ENCODE peak calls at places on chromosome 15, in five cellular contexts. One of them, this sample, is unnamed.

GRCh38 chr15:35827156-35827555 is 281.2 kb upstream of the DPH6 start:
- DNase-seq in GM12878: no peak
- DNase-seq in H1: no peak
- DNase-seq in HepG2: no peak
- DNase-seq in K562: no peak
- DNase-seq in this sample: no peak

GRCh38 chr15:25230442-25230841 is 208.4 kb downstream of the UBE3A start:
- DNase-seq in GM12878: no peak
- DNase-seq in H1: no peak
- DNase-seq in HepG2: no peak
- DNase-seq in K562: no peak
- DNase-seq in this sample: no peak

GRCh38 chr15:91235376-91235775 is 135.3 kb downstream of the SV2B start:
- DNase-seq in GM12878: no peak
- DNase-seq in H1: no peak
- DNase-seq in HepG2: no peak
- DNase-seq in K562: no peak
- DNase-seq in this sample: no peak

GRCh38 chr15:38844683-38845195 is 280.1 kb upstream of the RASGRP1 start:
- DNase-seq in GM12878: no peak
- DNase-seq in H1: no peak
- DNase-seq in HepG2: no peak
- DNase-seq in K562: no peak
- DNase-seq in this sample: no peak

GRCh38 chr15:94584833-94585244 is 353.5 kb downstream of the MCTP2 start:
- DNase-seq in GM12878: peak
- DNase-seq in H1: no peak
- DNase-seq in HepG2: no peak
- DNase-seq in K562: no peak
- DNase-seq in this sample: no peak

GRCh38 chr15:31488437-31489204 is 162.0 kb downstream of the KLF13 start:
- DNase-seq in GM12878: peak
- DNase-seq in H1: peak
- DNase-seq in HepG2: peak
- DNase-seq in K562: peak
- DNase-seq in this sample: peak

GRCh38 chr15:31352911-31353811 is 26.5 kb downstream of the KLF13 start:
- DNase-seq in GM12878: peak
- DNase-seq in H1: no peak
- DNase-seq in HepG2: no peak
- DNase-seq in K562: peak
- DNase-seq in this sample: no peak

GRCh38 chr15:34732430-34732829 is 22.4 kb downstream of the GJD2 start:
- DNase-seq in GM12878: no peak
- DNase-seq in H1: no peak
- DNase-seq in HepG2: no peak
- DNase-seq in K562: no peak
- DNase-seq in this sample: no peak

GRCh38 chr15:57245130-57245529 is 131.2 kb upstream of the CGNL1 start:
- DNase-seq in GM12878: no peak
- DNase-seq in H1: no peak
- DNase-seq in HepG2: no peak
- DNase-seq in K562: no peak
- DNase-seq in this sample: no peak

GRCh38 chr15:101652783-101653430 is 726 bp upstream of the TM2D3 start:
- DNase-seq in GM12878: no peak
- DNase-seq in H1: no peak
- DNase-seq in HepG2: no peak
- DNase-seq in K562: peak
- DNase-seq in this sample: no peak

GRCh38 chr15:72733941-72734738 is 48.1 kb downstream of the BBS4 start:
- DNase-seq in GM12878: no peak
- DNase-seq in H1: no peak
- DNase-seq in HepG2: no peak
- DNase-seq in K562: no peak
- DNase-seq in this sample: no peak

GRCh38 chr15:31206386-31207174 is 105.1 kb upstream of the TRPM1 start:
- DNase-seq in GM12878: no peak
- DNase-seq in H1: no peak
- DNase-seq in HepG2: no peak
- DNase-seq in K562: no peak
- DNase-seq in this sample: no peak

GRCh38 chr15:44705981-44706380 is 5.1 kb downstream of the PATL2 start:
- DNase-seq in GM12878: no peak
- DNase-seq in H1: no peak
- DNase-seq in HepG2: no peak
- DNase-seq in K562: no peak
- DNase-seq in this sample: no peak

GRCh38 chr15:89611317-89611716 is 36.0 kb downstream of the TICRR start:
- DNase-seq in GM12878: no peak
- DNase-seq in H1: no peak
- DNase-seq in HepG2: no peak
- DNase-seq in K562: no peak
- DNase-seq in this sample: no peak

GRCh38 chr15:98823012-98823458 is 174.7 kb downstream of the IGF1R start:
- DNase-seq in GM12878: peak
- DNase-seq in H1: peak
- DNase-seq in HepG2: no peak
- DNase-seq in K562: no peak
- DNase-seq in this sample: no peak

GRCh38 chr15:98721166-98721565 is 72.8 kb downstream of the IGF1R start:
- DNase-seq in GM12878: no peak
- DNase-seq in H1: no peak
- DNase-seq in HepG2: no peak
- DNase-seq in K562: no peak
- DNase-seq in this sample: no peak

GRCh38 chr15:81023483-81024264 is 23.0 kb downstream of the TLNRD1 start:
- DNase-seq in GM12878: peak
- DNase-seq in H1: no peak
- DNase-seq in HepG2: no peak
- DNase-seq in K562: no peak
- DNase-seq in this sample: no peak

GRCh38 chr15:38216763-38217162 is 35.9 kb upstream of the SPRED1 start:
- DNase-seq in GM12878: no peak
- DNase-seq in H1: no peak
- DNase-seq in HepG2: peak
- DNase-seq in K562: no peak
- DNase-seq in this sample: no peak

GRCh38 chr15:68261241-68261640 is 16.3 kb upstream of the FEM1B start:
- DNase-seq in GM12878: no peak
- DNase-seq in H1: no peak
- DNase-seq in HepG2: no peak
- DNase-seq in K562: no peak
- DNase-seq in this sample: no peak

GRCh38 chr15:90214553-90215205 is 13.5 kb downstream of the SEMA4B start:
- DNase-seq in GM12878: no peak
- DNase-seq in H1: no peak
- DNase-seq in HepG2: no peak
- DNase-seq in K562: no peak
- DNase-seq in this sample: no peak

GRCh38 chr15:68789921-68790575 is 30.6 kb downstream of the ANP32A start:
- DNase-seq in GM12878: no peak
- DNase-seq in H1: no peak
- DNase-seq in HepG2: no peak
- DNase-seq in K562: no peak
- DNase-seq in this sample: no peak

GRCh38 chr15:43777293-43777819 is 590 bp upstream of the ELL3 start:
- DNase-seq in GM12878: peak
- DNase-seq in H1: no peak
- DNase-seq in HepG2: peak
- DNase-seq in K562: no peak
- DNase-seq in this sample: peak

GRCh38 chr15:101213570-101213969 is 38.3 kb downstream of the CHSY1 start:
- DNase-seq in GM12878: no peak
- DNase-seq in H1: no peak
- DNase-seq in HepG2: no peak
- DNase-seq in K562: no peak
- DNase-seq in this sample: no peak

GRCh38 chr15:78914027-78914764 is 30.6 kb downstream of the CTSH start:
- DNase-seq in GM12878: no peak
- DNase-seq in H1: no peak
- DNase-seq in HepG2: peak
- DNase-seq in K562: no peak
- DNase-seq in this sample: no peak

GRCh38 chr15:52392008-52392687 is 96.5 kb upstream of the MYO5C start:
- DNase-seq in GM12878: no peak
- DNase-seq in H1: peak
- DNase-seq in HepG2: no peak
- DNase-seq in K562: no peak
- DNase-seq in this sample: no peak

GRCh38 chr15:49435201-49435600 is 12.2 kb downstream of the FGF7 start:
- DNase-seq in GM12878: no peak
- DNase-seq in H1: no peak
- DNase-seq in HepG2: no peak
- DNase-seq in K562: no peak
- DNase-seq in this sample: no peak

GRCh38 chr15:37109952-37110630 is 9.7 kb upstream of the MEIS2 start:
- DNase-seq in GM12878: no peak
- DNase-seq in H1: no peak
- DNase-seq in HepG2: no peak
- DNase-seq in K562: no peak
- DNase-seq in this sample: no peak

GRCh38 chr15:29045717-29046116 is 159.9 kb downstream of the APBA2 start:
- DNase-seq in GM12878: no peak
- DNase-seq in H1: no peak
- DNase-seq in HepG2: no peak
- DNase-seq in K562: no peak
- DNase-seq in this sample: no peak

GRCh38 chr15:99911824-99912223 is 178.6 kb upstream of the LYSMD4 start:
- DNase-seq in GM12878: no peak
- DNase-seq in H1: no peak
- DNase-seq in HepG2: no peak
- DNase-seq in K562: no peak
- DNase-seq in this sample: no peak

GRCh38 chr15:27592036-27592725 is 506.9 kb downstream of the OCA2 start:
- DNase-seq in GM12878: no peak
- DNase-seq in H1: no peak
- DNase-seq in HepG2: no peak
- DNase-seq in K562: no peak
- DNase-seq in this sample: no peak

GRCh38 chr15:92393287-92393993 is at the start of gene ST8SIA2:
- DNase-seq in GM12878: no peak
- DNase-seq in H1: no peak
- DNase-seq in HepG2: no peak
- DNase-seq in K562: no peak
- DNase-seq in this sample: no peak
- TF ChIP-seq EZH2 in GM12878: no peak
- TF ChIP-seq EZH2 in H1: no peak
- TF ChIP-seq EZH2 in HepG2: no peak
- TF ChIP-seq EZH2 in K562: no peak
- TF ChIP-seq EZH2 in this sample: no peak

DNA sequence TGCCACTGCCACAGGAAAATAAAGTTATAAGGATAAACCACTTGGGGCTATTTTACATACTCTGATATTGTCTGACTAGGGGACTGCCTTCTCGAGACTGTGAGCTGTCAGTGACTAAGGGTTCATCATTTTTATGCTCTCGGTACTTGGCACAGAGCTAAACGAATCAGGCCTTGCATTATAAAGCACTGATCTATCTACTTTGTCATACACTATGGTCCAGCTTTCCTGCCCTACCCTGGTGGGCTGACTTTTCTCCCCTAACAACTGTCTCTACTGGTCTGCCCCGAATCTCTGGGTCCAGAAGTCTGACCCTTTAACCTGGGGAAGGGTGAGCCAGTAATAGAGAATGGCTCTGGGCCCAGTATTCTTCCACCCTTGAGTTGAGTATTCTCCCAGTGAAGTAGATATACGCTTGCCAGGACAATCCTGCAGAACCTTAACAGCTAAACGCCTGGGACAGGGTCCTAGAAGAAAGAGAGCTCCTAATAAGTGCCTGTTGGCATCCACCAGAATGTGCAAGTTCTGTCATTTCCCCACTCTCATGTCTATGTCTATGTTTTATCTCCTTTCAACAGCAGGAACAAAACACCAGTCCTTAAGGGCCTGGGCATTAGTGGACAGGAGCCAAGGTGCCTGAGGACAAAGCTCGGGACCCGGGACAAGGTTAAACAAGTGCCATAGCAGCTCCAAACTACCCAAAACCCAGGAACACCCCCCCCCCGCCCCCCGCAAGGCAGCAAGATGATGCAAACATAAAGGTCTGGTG is 1.3 kb downstream of the LARP6 start:
- DNase-seq in GM12878: no peak
- DNase-seq in H1: no peak
- DNase-seq in HepG2: no peak
- DNase-seq in K562: no peak
- DNase-seq in this sample: no peak
- H3K9ac ChIP-seq in GM12878: peak
- H3K9ac ChIP-seq in H1: no peak
- H3K9ac ChIP-seq in HepG2: peak
- H3K9ac ChIP-seq in K562: no peak
- H3K9ac ChIP-seq in this sample: peak

GRCh38 chr15:33656090-33656670 is 312.1 kb upstream of the CHRM5 start:
- DNase-seq in GM12878: no peak
- DNase-seq in H1: no peak
- DNase-seq in HepG2: no peak
- DNase-seq in K562: no peak
- DNase-seq in this sample: no peak
- TF ChIP-seq SP1 in GM12878: no peak
- TF ChIP-seq SP1 in H1: no peak
- TF ChIP-seq SP1 in HepG2: no peak
- TF ChIP-seq SP1 in K562: no peak
- TF ChIP-seq SP1 in this sample: no peak

GRCh38 chr15:73753250-73754130 is at the start of gene INSYN1:
- DNase-seq in GM12878: no peak
- DNase-seq in H1: peak
- DNase-seq in HepG2: no peak
- DNase-seq in K562: no peak
- DNase-seq in this sample: no peak
- TF ChIP-seq EZH2 in GM12878: no peak
- TF ChIP-seq EZH2 in H1: peak
- TF ChIP-seq EZH2 in HepG2: peak
- TF ChIP-seq EZH2 in K562: no peak
- TF ChIP-seq EZH2 in this sample: no peak

GRCh38 chr15:63076136-63077005 is 33.8 kb downstream of the TPM1 start:
- DNase-seq in GM12878: no peak
- DNase-seq in H1: peak
- DNase-seq in HepG2: no peak
- DNase-seq in K562: no peak
- DNase-seq in this sample: no peak
- H3K9ac ChIP-seq in GM12878: no peak
- H3K9ac ChIP-seq in H1: peak
- H3K9ac ChIP-seq in HepG2: no peak
- H3K9ac ChIP-seq in K562: no peak
- H3K9ac ChIP-seq in this sample: no peak